ENCODE peak calls at places on chromosomes 5 and 9, in four cellular contexts. T is left cardiac atrium; Y is left ventricle myocardium superior; N is activated T-helper 17 cell treated with anti-CD3 and anti-CD28 coated beads, Interleukin-2, amount 50 U/mL, for 72 hours. F is an unnamed sample.

GRCh38 chr9:9847750-9848149 is 765.1 kb downstream of the PTPRD start:
- ATAC-seq in T (no peak), Y (no peak), N (no peak), F (no peak)

GRCh38 chr5:58891072-58891970 is 308.4 kb downstream of the RAB3C start:
- ATAC-seq in T (peak), Y (peak), N (peak), F (peak)

GRCh38 chr5:169875091-169875727 is 105.1 kb downstream of the INSYN2B start:
- ATAC-seq in T (peak), Y (peak), N (no peak), F (no peak)

GRCh38 chr9:35042081-35042604 is 30.3 kb downstream of the VCP start:
- ATAC-seq in T (no peak), Y (no peak), N (peak), F (no peak)

GRCh38 chr5:146527785-146528184 is 11.8 kb upstream of the GPR151 start:
- ATAC-seq in T (no peak), Y (no peak), N (no peak), F (no peak)

GRCh38 chr9:5786370-5787127 is 46.4 kb downstream of the ERMP1 start:
- ATAC-seq in T (peak), Y (peak), N (no peak), F (no peak)

GRCh38 chr9:127074561-127075548 is 47.6 kb downstream of the ANGPTL2 start:
- ATAC-seq in T (peak), Y (peak), N (no peak), F (no peak)

GRCh38 chr5:133912951-133913350 is 55.5 kb downstream of the C5orf15 start:
- ATAC-seq in T (no peak), Y (no peak), N (no peak), F (no peak)

GRCh38 chr5:74974451-74975089 is 77.8 kb downstream of the GCNT4 start:
- ATAC-seq in T (no peak), Y (no peak), N (peak), F (no peak)

GRCh38 chr9:77847626-77848025 is 184.0 kb downstream of the GNAQ start:
- ATAC-seq in T (no peak), Y (no peak), N (no peak), F (no peak)

GRCh38 chr5:44387911-44388310 is 1.3 kb downstream of the FGF10 start:
- ATAC-seq in T (no peak), Y (peak), N (no peak), F (no peak)

GRCh38 chr5:138065102-138065501 is 18.7 kb upstream of the WNT8A start:
- ATAC-seq in T (no peak), Y (peak), N (no peak), F (no peak)

GRCh38 chr9:35295369-35296036 is 133.7 kb downstream of the UNC13B start:
- ATAC-seq in T (no peak), Y (no peak), N (no peak), F (no peak)

GRCh38 chr9:125422853-125423252 is 161.2 kb downstream of the GAPVD1 start:
- ATAC-seq in T (no peak), Y (no peak), N (no peak), F (no peak)

GRCh38 chr5:53037141-53037859 is 48.1 kb downstream of the ITGA2 start:
- ATAC-seq in T (peak), Y (no peak), N (no peak), F (no peak)

GRCh38 chr5:90965110-90965676 is 406.6 kb downstream of the ADGRV1 start:
- ATAC-seq in T (no peak), Y (no peak), N (no peak), F (no peak)

GRCh38 chr5:139650689-139651501 is 2.7 kb downstream of the CXXC5 start:
- ATAC-seq in T (peak), Y (peak), N (no peak), F (no peak)

GRCh38 chr5:167064199-167064811 is 1227.1 kb upstream of the WWC1 start:
- ATAC-seq in T (no peak), Y (no peak), N (no peak), F (no peak)

GRCh38 chr9:136697821-136698526 is 10.7 kb upstream of the AGPAT2 start:
- ATAC-seq in T (no peak), Y (no peak), N (no peak), F (no peak)

GRCh38 chr5:38720691-38721361 is 125.0 kb upstream of the OSMR start:
- ATAC-seq in T (no peak), Y (no peak), N (no peak), F (no peak)

GRCh38 chr9:121301881-121302286 is 33.9 kb downstream of the GSN start:
- ATAC-seq in T (no peak), Y (no peak), N (no peak), F (no peak)

GRCh38 chr5:95035891-95036675 is 248.8 kb downstream of the MCTP1 start:
- ATAC-seq in T (no peak), Y (no peak), N (no peak), F (no peak)

GRCh38 chr5:128487041-128487440 is 51.0 kb downstream of the FBN2 start:
- ATAC-seq in T (no peak), Y (no peak), N (no peak), F (no peak)

GRCh38 chr9:102867488-102867887 is 127.6 kb upstream of the CYLC2 start:
- ATAC-seq in T (peak), Y (peak), N (no peak), F (no peak)

GRCh38 chr5:110414360-110414759 is 312.1 kb downstream of the TMEM232 start:
- ATAC-seq in T (no peak), Y (no peak), N (no peak), F (no peak)

GRCh38 chr5:104845541-104845940 is 1283.0 kb upstream of the NUDT12 start:
- ATAC-seq in T (no peak), Y (no peak), N (no peak), F (no peak)

GRCh38 chr9:107138261-107138992 is 144.7 kb upstream of the RAD23B start:
- ATAC-seq in T (no peak), Y (no peak), N (no peak), F (no peak)

GRCh38 chr5:114418546-114419388 is 56.9 kb downstream of the KCNN2 start:
- ATAC-seq in T (no peak), Y (no peak), N (no peak), F (peak)

GRCh38 chr5:24325306-24325832 is 319.4 kb downstream of the CDH10 start:
- ATAC-seq in T (no peak), Y (no peak), N (no peak), F (no peak)

GRCh38 chr9:130893250-130894101 is 3.1 kb downstream of the QRFP start:
- ATAC-seq in T (peak), Y (peak), N (no peak), F (no peak)

GRCh38 chr5:96245401-96246091 is 187.5 kb downstream of the PCSK1 start:
- ATAC-seq in T (no peak), Y (no peak), N (no peak), F (no peak)

GRCh38 chr5:111887706-111888105 is 130.7 kb upstream of the NREP start:
- ATAC-seq in T (no peak), Y (peak), N (no peak), F (no peak)

GRCh38 chr5:115271295-115272060 is 8.8 kb upstream of the PGGT1B start:
- ATAC-seq in T (no peak), Y (no peak), N (no peak), F (no peak)

GRCh38 chr9:116717150-116717549 is 30.0 kb downstream of the TRIM32 start:
- ATAC-seq in T (peak), Y (peak), N (no peak), F (no peak)

GRCh38 chr9:99231708-99232107 is 9.6 kb downstream of the SEC61B start:
- ATAC-seq in T (no peak), Y (peak), N (peak), F (no peak)

GRCh38 chr9:131254107-131254491 is 22.2 kb downstream of the FAM78A start:
- ATAC-seq in T (peak), Y (peak), N (no peak), F (peak)